ENCODE peak calls at places on chromosomes 1 and 21, in six cellular contexts. One of them, this sample, is unnamed.

GRCh38 chr1:21914880-21915640 is 22.1 kb downstream of the HSPG2 start:
- DNase-seq in psoas muscle: no peak
- DNase-seq in bronchial epithelial cell: no peak
- DNase-seq in iPS-NIHi11: no peak
- DNase-seq in AG09319: no peak
- DNase-seq in KBM-7: no peak
- DNase-seq in this sample: no peak

GRCh38 chr21:36297938-36298572 is 21.9 kb upstream of the MORC3 start:
- DNase-seq in psoas muscle: peak; percentile 39
- DNase-seq in bronchial epithelial cell: peak; percentile 85
- DNase-seq in iPS-NIHi11: no peak
- DNase-seq in AG09319: no peak
- DNase-seq in KBM-7: peak; percentile 84
- DNase-seq in this sample: no peak

GRCh38 chr1:23423415-23424170 is 955 bp downstream of the TCEA3 start:
- DNase-seq in psoas muscle: peak; percentile 90
- DNase-seq in bronchial epithelial cell: no peak
- DNase-seq in iPS-NIHi11: peak; percentile 80
- DNase-seq in AG09319: no peak
- DNase-seq in KBM-7: no peak
- DNase-seq in this sample: peak; percentile 64

GRCh38 chr1:39387452-39387851 is 104.0 kb upstream of the BMP8A start:
- DNase-seq in psoas muscle: no peak
- DNase-seq in bronchial epithelial cell: peak; percentile 46
- DNase-seq in iPS-NIHi11: peak; percentile 28
- DNase-seq in AG09319: peak; percentile 61
- DNase-seq in KBM-7: no peak
- DNase-seq in this sample: no peak

GRCh38 chr1:40372658-40373322 is 737 bp upstream of the SMAP2 start:
- DNase-seq in psoas muscle: no peak
- DNase-seq in bronchial epithelial cell: no peak
- DNase-seq in iPS-NIHi11: peak; percentile 6
- DNase-seq in AG09319: no peak
- DNase-seq in KBM-7: no peak
- DNase-seq in this sample: no peak

GRCh38 chr21:41584603-41585176 is 76.7 kb upstream of the TMPRSS2 start:
- DNase-seq in psoas muscle: no peak
- DNase-seq in bronchial epithelial cell: no peak
- DNase-seq in iPS-NIHi11: no peak
- DNase-seq in AG09319: no peak
- DNase-seq in KBM-7: no peak
- DNase-seq in this sample: no peak

GRCh38 chr21:43658769-43659135 is 536 bp downstream of the HSF2BP start:
- DNase-seq in psoas muscle: peak; percentile 73
- DNase-seq in bronchial epithelial cell: no peak
- DNase-seq in iPS-NIHi11: peak; percentile 18
- DNase-seq in AG09319: no peak
- DNase-seq in KBM-7: no peak
- DNase-seq in this sample: no peak

GRCh38 chr1:98322966-98323365 is 338.6 kb upstream of the SNX7 start:
- DNase-seq in psoas muscle: no peak
- DNase-seq in bronchial epithelial cell: peak; percentile 59
- DNase-seq in iPS-NIHi11: no peak
- DNase-seq in AG09319: no peak
- DNase-seq in KBM-7: no peak
- DNase-seq in this sample: no peak

GRCh38 chr1:112923956-112924349 is 32.0 kb downstream of the SLC16A1 start:
- DNase-seq in psoas muscle: no peak
- DNase-seq in bronchial epithelial cell: no peak
- DNase-seq in iPS-NIHi11: no peak
- DNase-seq in AG09319: no peak
- DNase-seq in KBM-7: no peak
- DNase-seq in this sample: no peak

GRCh38 chr1:204404629-204405028 is 7.0 kb downstream of the PPP1R15B start:
- DNase-seq in psoas muscle: no peak
- DNase-seq in bronchial epithelial cell: no peak
- DNase-seq in iPS-NIHi11: no peak
- DNase-seq in AG09319: no peak
- DNase-seq in KBM-7: no peak
- DNase-seq in this sample: no peak

GRCh38 chr1:72690871-72691270 is 408.5 kb upstream of the NEGR1 start:
- DNase-seq in psoas muscle: no peak
- DNase-seq in bronchial epithelial cell: no peak
- DNase-seq in iPS-NIHi11: no peak
- DNase-seq in AG09319: no peak
- DNase-seq in KBM-7: no peak
- DNase-seq in this sample: no peak

GRCh38 chr21:43954042-43954441 is 58.1 kb upstream of the TRAPPC10 start:
- DNase-seq in psoas muscle: no peak
- DNase-seq in bronchial epithelial cell: no peak
- DNase-seq in iPS-NIHi11: no peak
- DNase-seq in AG09319: no peak
- DNase-seq in KBM-7: no peak
- DNase-seq in this sample: no peak

GRCh38 chr1:239250353-239251035 is 135.9 kb upstream of the CHRM3 start:
- DNase-seq in psoas muscle: no peak
- DNase-seq in bronchial epithelial cell: peak; percentile 97
- DNase-seq in iPS-NIHi11: no peak
- DNase-seq in AG09319: no peak
- DNase-seq in KBM-7: peak; percentile 80
- DNase-seq in this sample: no peak

GRCh38 chr1:236421022-236421421 is 26.9 kb downstream of the EDARADD start:
- DNase-seq in psoas muscle: no peak
- DNase-seq in bronchial epithelial cell: peak; percentile 89
- DNase-seq in iPS-NIHi11: no peak
- DNase-seq in AG09319: no peak
- DNase-seq in KBM-7: no peak
- DNase-seq in this sample: no peak

GRCh38 chr1:2208309-2209239 is 14.0 kb upstream of the FAAP20 start:
- DNase-seq in psoas muscle: peak; percentile 64
- DNase-seq in bronchial epithelial cell: peak; percentile 85
- DNase-seq in iPS-NIHi11: no peak
- DNase-seq in AG09319: peak; percentile 79
- DNase-seq in KBM-7: peak; percentile 19
- DNase-seq in this sample: no peak

GRCh38 chr21:16422702-16423101 is 692.9 kb downstream of the USP25 start:
- DNase-seq in psoas muscle: no peak
- DNase-seq in bronchial epithelial cell: peak; percentile 21
- DNase-seq in iPS-NIHi11: no peak
- DNase-seq in AG09319: no peak
- DNase-seq in KBM-7: no peak
- DNase-seq in this sample: no peak

GRCh38 chr21:44028287-44028659 is 16.2 kb downstream of the TRAPPC10 start:
- DNase-seq in psoas muscle: no peak
- DNase-seq in bronchial epithelial cell: no peak
- DNase-seq in iPS-NIHi11: no peak
- DNase-seq in AG09319: no peak
- DNase-seq in KBM-7: no peak
- DNase-seq in this sample: no peak

GRCh38 chr1:114821978-114822377 is 32.7 kb upstream of the SYCP1 start:
- DNase-seq in psoas muscle: no peak
- DNase-seq in bronchial epithelial cell: no peak
- DNase-seq in iPS-NIHi11: no peak
- DNase-seq in AG09319: no peak
- DNase-seq in KBM-7: no peak
- DNase-seq in this sample: no peak

GRCh38 chr1:54481201-54481884 is 66.7 kb upstream of the ACOT11 start:
- DNase-seq in psoas muscle: no peak
- DNase-seq in bronchial epithelial cell: no peak
- DNase-seq in iPS-NIHi11: no peak
- DNase-seq in AG09319: no peak
- DNase-seq in KBM-7: no peak
- DNase-seq in this sample: no peak

GRCh38 chr1:36239941-36240637 is 15.8 kb downstream of the THRAP3 start:
- DNase-seq in psoas muscle: no peak
- DNase-seq in bronchial epithelial cell: no peak
- DNase-seq in iPS-NIHi11: no peak
- DNase-seq in AG09319: no peak
- DNase-seq in KBM-7: no peak
- DNase-seq in this sample: no peak

GRCh38 chr1:9455487-9456237 is 83.6 kb upstream of the SLC25A33 start:
- DNase-seq in psoas muscle: peak; percentile 88
- DNase-seq in bronchial epithelial cell: no peak
- DNase-seq in iPS-NIHi11: peak; percentile 92
- DNase-seq in AG09319: no peak
- DNase-seq in KBM-7: peak; percentile 70
- DNase-seq in this sample: peak; percentile 94

GRCh38 chr1:162823231-162823630 is 32.7 kb downstream of the HSD17B7 start:
- DNase-seq in psoas muscle: no peak
- DNase-seq in bronchial epithelial cell: no peak
- DNase-seq in iPS-NIHi11: no peak
- DNase-seq in AG09319: no peak
- DNase-seq in KBM-7: no peak
- DNase-seq in this sample: no peak

GRCh38 chr1:36089393-36090121 is 865 bp downstream of the ADPRS start:
- DNase-seq in psoas muscle: no peak
- DNase-seq in bronchial epithelial cell: no peak
- DNase-seq in iPS-NIHi11: no peak
- DNase-seq in AG09319: no peak
- DNase-seq in KBM-7: peak; percentile 53
- DNase-seq in this sample: no peak

GRCh38 chr1:43978551-43979260 is at the start of gene B4GALT2:
- DNase-seq in psoas muscle: peak; percentile 74
- DNase-seq in bronchial epithelial cell: no peak
- DNase-seq in iPS-NIHi11: peak; percentile 95
- DNase-seq in AG09319: no peak
- DNase-seq in KBM-7: peak; percentile 41
- DNase-seq in this sample: peak; percentile 75

GRCh38 chr1:244822878-244823277 is 12.6 kb upstream of the COX20 start:
- DNase-seq in psoas muscle: no peak
- DNase-seq in bronchial epithelial cell: no peak
- DNase-seq in iPS-NIHi11: no peak
- DNase-seq in AG09319: no peak
- DNase-seq in KBM-7: no peak
- DNase-seq in this sample: no peak

GRCh38 chr1:118661769-118662320 is 326.3 kb downstream of the TBX15 start:
- DNase-seq in psoas muscle: no peak
- DNase-seq in bronchial epithelial cell: no peak
- DNase-seq in iPS-NIHi11: no peak
- DNase-seq in AG09319: no peak
- DNase-seq in KBM-7: no peak
- DNase-seq in this sample: no peak

GRCh38 chr1:77891200-77891599 is 2.8 kb downstream of the NEXN start:
- DNase-seq in psoas muscle: no peak
- DNase-seq in bronchial epithelial cell: no peak
- DNase-seq in iPS-NIHi11: no peak
- DNase-seq in AG09319: no peak
- DNase-seq in KBM-7: no peak
- DNase-seq in this sample: no peak

GRCh38 chr21:33027401-33028185 is 1.9 kb downstream of the OLIG2 start:
- DNase-seq in psoas muscle: no peak
- DNase-seq in bronchial epithelial cell: no peak
- DNase-seq in iPS-NIHi11: peak; percentile 50
- DNase-seq in AG09319: no peak
- DNase-seq in KBM-7: no peak
- DNase-seq in this sample: no peak

GRCh38 chr1:205948886-205949285 is 5.6 kb upstream of the SLC26A9 start:
- DNase-seq in psoas muscle: no peak
- DNase-seq in bronchial epithelial cell: no peak
- DNase-seq in iPS-NIHi11: no peak
- DNase-seq in AG09319: no peak
- DNase-seq in KBM-7: no peak
- DNase-seq in this sample: no peak

This sample was measured in H1.